ENCODE peak calls at places on chromosomes 4 and X, in eight cellular contexts. H is GM06990, E is fibroblast of pulmonary artery, M is astrocyte of the spinal cord, N is fibroblast of mammary gland, X is astrocyte of the cerebellum, B is HFF-Myc, Z is tibial nerve. I is an unnamed sample.

GRCh38 chr4:113760094-113760851 is 1.3 kb downstream of the CAMK2D start:
- DNase-seq in X (no peak), E (peak), B (no peak), M (peak), Z (peak), H (no peak), N (peak), I (peak)

GRCh38 chr4:80294206-80294605 is 27.7 kb downstream of the FGF5 start:
- DNase-seq in M (no peak), N (no peak), Z (no peak), H (no peak), B (no peak), X (no peak), E (no peak), I (no peak)

GRCh38 chr4:27929141-27929540 is 1068.5 kb downstream of the STIM2 start:
- DNase-seq in N (no peak), H (no peak), Z (no peak), X (no peak), M (no peak), B (no peak), E (no peak), I (no peak)

GRCh38 chr4:124745988-124746801 is 33.7 kb upstream of the ANKRD50 start:
- DNase-seq in X (no peak), E (peak), H (no peak), N (no peak), Z (peak), M (no peak), B (no peak), I (peak)

GRCh38 chr4:176883681-176884418 is 91.1 kb upstream of the VEGFC start:
- DNase-seq in X (peak), N (peak), B (peak), M (peak), Z (no peak), E (peak), H (no peak), I (peak)

GRCh38 chr4:30808266-30808665 is 88.1 kb downstream of the PCDH7 start:
- DNase-seq in B (no peak), X (no peak), E (peak), Z (no peak), M (no peak), N (no peak), H (no peak), I (peak)

GRCh38 chr4:86595426-86595805 is 1.3 kb downstream of the PTPN13 start:
- DNase-seq in M (no peak), B (no peak), X (no peak), N (peak), E (peak), H (no peak), Z (no peak), I (peak)

GRCh38 chr4:168955674-168956073 is 54.4 kb downstream of the CBR4 start:
- DNase-seq in H (no peak), B (no peak), Z (no peak), E (peak), X (no peak), M (peak), N (peak), I (peak)

GRCh38 chrX:25523574-25523973 is 507.8 kb upstream of the ARX start:
- DNase-seq in N (peak), H (no peak), X (peak), M (peak), B (no peak), E (peak), Z (no peak), I (peak)

GRCh38 chrX:2404816-2405215 is 96.0 kb downstream of the DHRSX start:
- DNase-seq in X (no peak), E (no peak), B (no peak), H (no peak), N (no peak), M (no peak), Z (no peak), I (no peak)

GRCh38 chrX:3962511-3963350 is 249.3 kb upstream of the PRKX start:
- DNase-seq in B (no peak), Z (peak), H (no peak), M (peak), X (no peak), N (peak), E (peak), I (peak)

GRCh38 chr4:15149842-15150592 is 147.7 kb downstream of the CPEB2 start:
- DNase-seq in M (peak), H (peak), B (peak), E (peak), X (peak), N (peak), Z (peak), I (peak)

GRCh38 chrX:57595381-57595811 is 3.6 kb downstream of the ZXDB start:
- DNase-seq in Z (no peak), N (peak), E (peak), H (no peak), M (peak), X (peak), B (peak), I (peak)

GRCh38 chr4:129043523-129043922 is 49.8 kb downstream of the SCLT1 start:
- DNase-seq in B (peak), X (peak), Z (no peak), E (peak), H (no peak), M (peak), N (peak), I (peak)

GRCh38 chrX:53073115-53073581 is 9.0 kb upstream of the TSPYL2 start:
- DNase-seq in M (no peak), Z (no peak), E (no peak), N (no peak), X (no peak), B (no peak), H (no peak), I (no peak)

GRCh38 chr4:10123227-10124101 is 6.9 kb upstream of the WDR1 start:
- DNase-seq in B (no peak), M (peak), Z (no peak), E (peak), X (no peak), H (no peak), N (peak), I (peak)

GRCh38 chr4:163048447-163048846 is 118.2 kb downstream of the NAF1 start:
- DNase-seq in N (peak), M (peak), H (no peak), X (peak), Z (no peak), B (no peak), E (peak), I (peak)

GRCh38 chr4:35250771-35251170 is 993.5 kb downstream of the ARAP2 start:
- DNase-seq in E (no peak), H (no peak), X (peak), Z (no peak), B (no peak), N (peak), M (peak), I (peak)

GRCh38 chr4:85116008-85116407 is 149.5 kb upstream of the WDFY3 start:
- DNase-seq in N (no peak), B (no peak), H (no peak), M (no peak), Z (no peak), X (no peak), E (no peak), I (no peak)

GRCh38 chr4:180462116-180462515 is 1781.1 kb upstream of the TENM3 start:
- DNase-seq in N (no peak), Z (no peak), E (no peak), X (no peak), M (no peak), B (no peak), H (no peak), I (no peak)

GRCh38 chr4:38243385-38244053 is 283.3 kb downstream of the PTTG2 start:
- DNase-seq in H (no peak), N (no peak), E (peak), B (no peak), M (peak), X (no peak), Z (no peak), I (no peak)

GRCh38 chr4:162852642-162853041 is 314.0 kb downstream of the NAF1 start:
- DNase-seq in B (no peak), M (no peak), Z (no peak), E (no peak), H (no peak), N (no peak), X (no peak), I (no peak)

GRCh38 chr4:112855058-112855457 is 194.4 kb upstream of the ANK2 start:
- DNase-seq in M (no peak), Z (no peak), B (no peak), N (no peak), E (no peak), X (no peak), H (no peak), I (no peak)

GRCh38 chr4:20984011-20984836 is 284.0 kb downstream of the PACRGL start:
- DNase-seq in B (no peak), N (no peak), E (no peak), Z (no peak), X (no peak), M (peak), H (no peak), I (peak)

GRCh38 chrX:137215467-137215866 is 181.7 kb upstream of the GPR101 start:
- DNase-seq in E (no peak), M (no peak), X (no peak), N (no peak), Z (no peak), B (no peak), H (no peak), I (no peak)

GRCh38 chr4:5893013-5893580 is at the start of gene CRMP1:
- DNase-seq in H (no peak), M (no peak), B (no peak), N (no peak), E (no peak), X (no peak), Z (no peak), I (no peak)

GRCh38 chrX:8632949-8633348 is 99.0 kb downstream of the ANOS1 start:
- DNase-seq in N (no peak), E (peak), B (no peak), X (no peak), Z (no peak), M (no peak), H (no peak), I (no peak)

GRCh38 chr4:87041142-87041541 is 106.3 kb downstream of the AFF1 start:
- DNase-seq in X (no peak), Z (peak), M (no peak), B (no peak), N (peak), E (peak), H (no peak), I (peak)

GRCh38 chr4:146916479-146917076 is 29.1 kb downstream of the TTC29 start:
- DNase-seq in B (no peak), M (peak), X (peak), H (peak), E (peak), Z (peak), N (peak), I (peak)

GRCh38 chr4:173518419-173519102 is 11.5 kb downstream of the HAND2 start:
- DNase-seq in X (no peak), E (peak), M (no peak), H (no peak), B (no peak), N (no peak), Z (no peak), I (peak)

GRCh38 chrX:110741213-110741796 is 54.3 kb downstream of the CHRDL1 start:
- DNase-seq in X (no peak), N (peak), B (no peak), Z (no peak), E (peak), M (peak), H (no peak), I (peak)

GRCh38 chrX:118255921-118256320 is 90.0 kb upstream of the WDR44 start:
- DNase-seq in X (no peak), B (no peak), Z (no peak), H (no peak), M (no peak), E (no peak), N (no peak), I (no peak)

GRCh38 chrX:12403474-12404082 is 265.3 kb downstream of the FRMPD4 start:
- DNase-seq in Z (no peak), M (peak), X (no peak), B (no peak), H (no peak), N (peak), E (no peak), I (peak)

GRCh38 chr4:140134780-140135179 is 19.2 kb downstream of the MAML3 start:
- DNase-seq in N (no peak), E (no peak), Z (no peak), X (no peak), M (no peak), B (no peak), H (no peak), I (no peak)

GRCh38 chrX:41384041-41384705 is 50.2 kb downstream of the DDX3X start:
- DNase-seq in B (peak), N (peak), M (peak), X (peak), Z (peak), E (peak), H (no peak), I (peak)

GRCh38 chrX:95875661-95876060 is 809.0 kb upstream of the DIAPH2 start:
- DNase-seq in N (no peak), B (no peak), X (no peak), M (no peak), Z (no peak), H (no peak), E (no peak), I (no peak)

GRCh38 chrX:76202471-76202870 is 29.6 kb downstream of the PBDC1 start:
- DNase-seq in M (no peak), B (no peak), H (no peak), Z (no peak), E (no peak), X (no peak), N (no peak), I (no peak)

GRCh38 chrX:35382966-35383365 is 415.2 kb upstream of the MAGEB16 start:
- DNase-seq in Z (no peak), E (no peak), H (no peak), B (no peak), X (no peak), M (no peak), N (no peak), I (no peak)

GRCh38 chrX:35380808-35381700 is 417.1 kb upstream of the MAGEB16 start:
- DNase-seq in M (peak), N (peak), H (no peak), E (peak), Z (no peak), X (no peak), B (no peak), I (peak)
- TF ChIP-seq CTCF in M (peak), N (peak), H (peak), E (peak), Z (no peak), X (peak), B (peak), I (peak)

DNA sequence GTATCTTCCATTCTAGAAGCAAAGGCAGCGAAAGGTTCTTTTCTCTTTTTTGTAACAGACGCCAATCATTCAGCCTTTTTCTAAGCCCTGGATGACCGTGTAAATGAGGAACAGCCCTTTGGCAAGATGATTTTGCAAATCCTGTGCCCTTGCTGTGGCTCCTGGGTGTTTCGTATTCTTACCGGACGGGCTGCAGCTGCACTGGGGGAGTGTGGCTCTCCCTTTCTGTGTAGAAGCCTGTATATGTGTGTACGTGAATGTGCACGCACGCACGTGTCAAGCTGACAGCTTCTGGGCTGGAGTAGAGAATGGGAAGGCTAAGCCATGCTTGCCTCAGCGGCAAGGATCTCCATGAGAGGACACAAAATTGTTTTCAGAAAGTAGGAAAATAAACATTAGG is 8.2 kb downstream of the GRPEL1 start:
- DNase-seq in B (no peak), H (no peak), E (no peak), M (no peak), Z (no peak), X (no peak), N (no peak), I (no peak)
- H3K4me3 ChIP-seq in B (no peak), H (no peak), E (no peak), M (no peak), Z (no peak), X (no peak), N (no peak), I (no peak)

GRCh38 chrX:122703762-122704161 is 480.3 kb upstream of the GRIA3 start:
- DNase-seq in Z (no peak), N (peak), B (peak), X (no peak), M (peak), H (no peak), E (peak), I (no peak)
- TF ChIP-seq CTCF in Z (no peak), N (peak), B (peak), X (no peak), M (no peak), H (no peak), E (no peak), I (peak)

GRCh38 chr4:138636791-138637190 is 378.8 kb upstream of the NOCT start:
- DNase-seq in M (no peak), X (no peak), Z (no peak), H (no peak), B (no peak), E (no peak), N (no peak), I (no peak)
- H3K4me3 ChIP-seq in M (no peak), X (no peak), Z (no peak), H (no peak), B (no peak), E (no peak), N (no peak), I (no peak)

GRCh38 chrX:67781132-67781531 is 237.3 kb downstream of the AR start:
- DNase-seq in N (peak), E (no peak), B (no peak), X (no peak), M (no peak), H (no peak), Z (peak), I (no peak)
- TF ChIP-seq CTCF in N (peak), E (peak), B (peak), X (peak), M (peak), H (no peak), Z (no peak), I (peak)

DNA sequence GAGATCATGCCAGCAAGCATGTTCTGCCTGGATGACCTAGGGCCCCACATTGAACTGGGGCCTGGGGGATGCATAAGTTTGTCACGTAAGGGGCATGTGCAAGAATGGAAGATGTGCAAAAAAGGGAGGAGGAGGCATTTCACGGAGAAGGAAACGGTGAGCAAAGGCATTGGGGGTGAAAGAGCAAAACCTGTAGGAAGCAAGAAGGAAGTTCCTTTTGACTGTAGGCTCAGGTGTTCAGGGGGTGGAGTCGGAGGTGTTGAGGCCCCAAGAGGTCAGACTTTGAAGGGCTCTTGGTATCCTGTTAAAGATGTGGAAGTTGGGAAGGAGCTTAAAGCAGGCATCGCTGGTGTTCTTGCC is 625 bp upstream of the SCARB2 start:
- DNase-seq in N (no peak), X (no peak), H (no peak), M (no peak), E (no peak), B (no peak), Z (no peak), I (no peak)
- H3K4me3 ChIP-seq in N (peak), X (peak), H (peak), M (peak), E (peak), B (peak), Z (peak), I (peak)

DNA sequence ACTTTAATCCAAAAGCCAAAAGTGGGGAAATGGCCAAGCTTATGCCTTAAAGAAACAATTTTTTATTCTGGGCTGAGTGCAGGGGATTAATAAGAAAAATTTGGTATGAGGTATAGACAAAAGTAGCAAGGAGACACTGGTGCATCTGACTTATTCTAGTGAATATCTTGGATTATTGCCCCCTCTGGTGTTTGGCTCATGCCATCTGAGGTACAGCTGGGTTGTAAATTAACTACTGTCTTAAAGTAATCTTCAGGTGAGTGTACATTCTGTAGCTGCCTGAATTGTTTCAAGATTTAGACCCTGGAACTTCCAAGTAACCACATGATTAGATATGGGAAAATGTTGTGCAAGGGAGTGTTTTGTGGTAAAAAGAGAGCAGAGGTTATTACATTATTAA is 988.7 kb downstream of the FAM133A start:
- DNase-seq in N (no peak), Z (no peak), M (no peak), X (no peak), H (no peak), E (no peak), B (no peak), I (no peak)
- TF ChIP-seq CTCF in N (no peak), Z (no peak), M (no peak), X (no peak), H (no peak), E (no peak), B (no peak), I (no peak)

DNA sequence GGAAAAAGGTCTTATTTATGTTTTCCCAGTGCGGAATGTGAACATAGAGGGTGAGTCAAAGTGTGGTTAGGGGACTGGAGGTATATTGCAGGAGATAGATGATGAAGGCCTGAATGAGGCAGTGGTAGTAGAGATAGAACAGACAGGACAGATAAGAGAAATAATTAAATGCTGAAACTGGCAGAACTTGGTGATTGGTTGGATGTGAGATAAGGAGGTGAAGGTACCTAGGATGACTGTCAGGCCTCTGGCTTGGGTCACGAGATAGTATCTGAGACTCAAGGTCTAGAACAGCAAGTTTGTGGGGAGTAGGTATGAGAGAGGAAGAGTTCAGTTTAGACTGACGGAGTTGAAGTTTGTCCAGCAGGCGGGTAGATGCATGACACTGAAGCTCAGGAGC is 3.5 kb downstream of the MND1 start:
- DNase-seq in Z (no peak), M (peak), X (no peak), N (no peak), E (no peak), B (no peak), H (no peak), I (no peak)
- H3K4me3 ChIP-seq in Z (no peak), M (no peak), X (no peak), N (no peak), E (no peak), B (no peak), H (no peak), I (no peak)

DNA sequence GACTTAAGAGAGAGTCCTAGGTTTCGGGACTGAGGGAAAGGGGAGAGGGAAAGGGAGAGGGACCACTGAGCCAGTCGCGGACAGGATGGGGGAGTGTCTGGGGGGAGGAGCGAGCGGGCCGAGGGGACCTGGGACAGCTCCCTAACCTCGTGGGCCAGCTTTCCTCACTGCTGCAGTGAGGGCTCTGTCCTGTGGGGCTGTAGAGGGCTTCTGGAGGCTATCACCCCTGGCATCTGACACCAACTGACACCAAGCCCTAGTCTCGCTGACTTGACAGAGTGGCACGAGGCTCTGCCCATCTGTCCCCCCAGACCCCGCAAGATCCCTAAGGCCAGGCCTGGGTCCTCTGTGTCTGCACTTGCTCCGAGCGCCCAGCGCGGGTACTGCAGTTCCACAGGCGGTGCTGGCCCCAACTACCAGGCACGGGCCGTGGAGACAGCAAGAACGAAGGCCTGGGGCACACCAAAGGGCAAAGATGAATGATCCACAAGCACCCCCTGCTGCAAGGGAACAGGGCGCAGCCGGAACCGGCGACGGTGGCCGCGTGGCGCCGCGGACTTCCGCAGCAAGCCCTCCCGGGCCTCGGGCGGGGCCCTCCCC is 465 bp downstream of the HAUS7 start:
- DNase-seq in B (no peak), M (peak), X (no peak), N (peak), Z (no peak), E (peak), H (no peak), I (peak)
- TF ChIP-seq CTCF in B (no peak), M (no peak), X (peak), N (no peak), Z (peak), E (peak), H (no peak), I (peak)

I was measured in cardiac fibroblast.